ENCODE peak calls at places on chromosomes 13 and 19, in eight cellular contexts. D is mammary epithelial cell, X is fibroblast of lung, F is DND-41, C is breast epithelium, A is uterus, Q is heart left ventricle, H is left ventricle myocardium inferior. B is an unnamed sample.

GRCh38 chr13:43235028-43235427 is 211.6 kb downstream of the DNAJC15 start:
- DNase-seq in D (no peak), X (peak), F (no peak), C (no peak), A (no peak), Q (no peak), H (no peak), B (no peak)

GRCh38 chr13:107407074-107407473 is 808.3 kb downstream of the LIG4 start:
- DNase-seq in D (no peak), X (no peak), F (no peak), C (no peak), A (no peak), Q (no peak), H (no peak), B (no peak)

GRCh38 chr19:18478545-18479311 is 40.8 kb upstream of the ISYNA1 start:
- DNase-seq in D (peak), X (peak), F (peak), C (no peak), A (peak), Q (peak), H (peak), B (peak)

GRCh38 chr13:50229935-50230334 is 214.7 kb downstream of the KCNRG start:
- DNase-seq in D (no peak), X (no peak), F (no peak), C (no peak), A (no peak), Q (no peak), H (no peak), B (no peak)

GRCh38 chr19:3710265-3710812 is 2.2 kb downstream of the TJP3 start:
- DNase-seq in D (peak), X (peak), F (no peak), C (peak), A (peak), Q (peak), H (peak), B (peak)

GRCh38 chr13:40624338-40624737 is 42.1 kb downstream of the FOXO1 start:
- DNase-seq in D (peak), X (peak), F (no peak), C (no peak), A (no peak), Q (no peak), H (no peak), B (peak)

GRCh38 chr13:49240017-49240416 is 7.7 kb upstream of the CDADC1 start:
- DNase-seq in D (peak), X (peak), F (peak), C (no peak), A (no peak), Q (no peak), H (no peak), B (peak)

GRCh38 chr13:41411536-41411935 is 45.8 kb upstream of the RGCC start:
- DNase-seq in D (peak), X (peak), F (no peak), C (no peak), A (no peak), Q (no peak), H (no peak), B (peak)

GRCh38 chr19:8569066-8569761 is 8.0 kb downstream of the MYO1F start:
- DNase-seq in D (peak), X (peak), F (peak), C (no peak), A (no peak), Q (peak), H (peak), B (peak)

GRCh38 chr13:64471916-64472315 is 2758.2 kb downstream of the PCDH9 start:
- DNase-seq in D (peak), X (peak), F (no peak), C (no peak), A (no peak), Q (no peak), H (no peak), B (peak)

GRCh38 chr19:5973867-5974635 is 3.9 kb downstream of the RANBP3 start:
- DNase-seq in D (no peak), X (no peak), F (no peak), C (no peak), A (no peak), Q (no peak), H (no peak), B (no peak)

GRCh38 chr13:95704510-95704909 is 27.6 kb downstream of the DNAJC3 start:
- DNase-seq in D (no peak), X (no peak), F (no peak), C (no peak), A (no peak), Q (no peak), H (no peak), B (no peak)

GRCh38 chr13:18948012-18948663 is 233.5 kb downstream of the TUBA3C start:
- DNase-seq in D (no peak), X (no peak), F (no peak), C (no peak), A (no peak), Q (no peak), H (no peak), B (no peak)

GRCh38 chr13:48862572-48862971 is 113.1 kb upstream of the FNDC3A start:
- DNase-seq in D (no peak), X (no peak), F (no peak), C (no peak), A (no peak), Q (no peak), H (no peak), B (no peak)

GRCh38 chr13:25675060-25675459 is 303.3 kb downstream of the ATP8A2 start:
- DNase-seq in D (no peak), X (no peak), F (no peak), C (no peak), A (no peak), Q (no peak), H (no peak), B (no peak)

GRCh38 chr19:10114651-10115391 is 3.3 kb downstream of the P2RY11 start:
- DNase-seq in D (no peak), X (no peak), F (peak), C (no peak), A (no peak), Q (no peak), H (no peak), B (no peak)

GRCh38 chr19:7698583-7698982 is 3.3 kb downstream of the FCER2 start:
- DNase-seq in D (no peak), X (no peak), F (no peak), C (no peak), A (no peak), Q (no peak), H (no peak), B (no peak)

GRCh38 chr19:18000981-18001836 is 6.8 kb upstream of the ARRDC2 start:
- DNase-seq in D (peak), X (peak), F (peak), C (peak), A (peak), Q (peak), H (peak), B (peak)

GRCh38 chr19:38617764-38618589 is at the start of gene MAP4K1:
- DNase-seq in D (no peak), X (no peak), F (peak), C (no peak), A (no peak), Q (peak), H (peak), B (no peak)

DNA sequence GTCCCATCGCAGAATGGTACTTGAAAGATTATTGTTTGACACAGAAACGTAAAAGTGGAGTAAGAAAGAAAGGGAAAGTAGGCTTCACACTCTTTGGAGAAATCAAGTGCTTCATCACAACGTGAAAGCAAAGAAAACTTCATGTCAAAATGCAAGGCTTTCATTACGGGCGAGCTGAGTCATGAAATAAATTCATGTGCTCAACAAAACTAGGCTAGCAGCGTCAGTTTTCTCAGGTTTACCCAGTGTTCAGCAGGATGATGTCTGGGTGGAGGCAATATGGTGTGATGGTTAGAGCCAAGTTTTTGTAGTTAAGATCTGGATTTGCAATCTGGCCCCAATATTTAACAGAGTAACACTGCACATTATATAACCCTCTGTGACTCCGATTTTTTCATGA is 128.0 kb downstream of the TRPC4 start:
- DNase-seq in D (no peak), X (no peak), F (no peak), C (no peak), A (no peak), Q (no peak), H (no peak), B (no peak)
- TF ChIP-seq CTCF in D (no peak), X (no peak), F (no peak), C (no peak), A (no peak), Q (no peak), H (no peak), B (no peak)

GRCh38 chr19:49809155-49809986 is 3.7 kb downstream of the FUZ start:
- DNase-seq in D (no peak), X (peak), F (no peak), C (peak), A (peak), Q (peak), H (peak), B (peak)

GRCh38 chr19:49808762-49809154 is 4.3 kb downstream of the FUZ start:
- DNase-seq in D (peak), X (peak), F (peak), C (peak), A (peak), Q (peak), H (peak), B (peak)

GRCh38 chr19:49811328-49811727 is 1.8 kb downstream of the FUZ start:
- DNase-seq in D (no peak), X (no peak), F (no peak), C (no peak), A (no peak), Q (no peak), H (no peak), B (no peak)

GRCh38 chr19:49807888-49808675 is 5.0 kb downstream of the FUZ start:
- DNase-seq in D (no peak), X (no peak), F (no peak), C (no peak), A (no peak), Q (no peak), H (no peak), B (no peak)

DNA sequence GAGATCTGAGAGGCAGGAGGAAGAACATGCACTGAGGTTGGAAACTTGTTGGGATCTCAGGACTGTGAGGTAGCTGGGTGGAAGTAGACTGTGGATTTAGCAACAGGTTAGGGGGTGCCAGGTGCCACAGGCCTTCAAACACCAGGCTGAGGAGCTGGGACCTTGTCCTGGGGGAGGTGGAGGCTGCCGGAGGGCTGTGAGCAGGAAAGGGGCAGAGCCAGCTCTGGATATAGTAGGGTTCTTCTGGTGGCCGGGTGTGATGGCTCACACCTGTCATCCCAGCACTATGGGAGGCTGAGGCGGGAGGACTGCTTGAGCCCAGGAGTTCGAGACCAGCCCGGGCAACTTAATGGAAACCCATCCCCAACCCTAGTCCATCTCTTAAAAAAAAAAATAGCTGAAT is 3.1 kb downstream of the FUZ start:
- DNase-seq in D (no peak), X (no peak), F (no peak), C (no peak), A (no peak), Q (no peak), H (no peak), B (no peak)
- H3K27ac ChIP-seq in D (no peak), X (no peak), F (no peak), C (peak), A (peak), Q (peak), H (peak), B (peak)

GRCh38 chr13:72651196-72651595 is 76.2 kb downstream of the MZT1 start:
- DNase-seq in D (no peak), X (peak), F (no peak), C (no peak), A (no peak), Q (no peak), H (no peak), B (no peak)

GRCh38 chr13:72643339-72643989 is 84.0 kb downstream of the MZT1 start:
- DNase-seq in D (peak), X (peak), F (peak), C (no peak), A (no peak), Q (no peak), H (peak), B (peak)

GRCh38 chr13:72652681-72653080 is 74.7 kb downstream of the MZT1 start:
- DNase-seq in D (peak), X (peak), F (no peak), C (no peak), A (no peak), Q (no peak), H (no peak), B (no peak)

GRCh38 chr13:72645521-72645920 is 81.9 kb downstream of the MZT1 start:
- DNase-seq in D (no peak), X (no peak), F (no peak), C (no peak), A (no peak), Q (no peak), H (no peak), B (no peak)

DNA sequence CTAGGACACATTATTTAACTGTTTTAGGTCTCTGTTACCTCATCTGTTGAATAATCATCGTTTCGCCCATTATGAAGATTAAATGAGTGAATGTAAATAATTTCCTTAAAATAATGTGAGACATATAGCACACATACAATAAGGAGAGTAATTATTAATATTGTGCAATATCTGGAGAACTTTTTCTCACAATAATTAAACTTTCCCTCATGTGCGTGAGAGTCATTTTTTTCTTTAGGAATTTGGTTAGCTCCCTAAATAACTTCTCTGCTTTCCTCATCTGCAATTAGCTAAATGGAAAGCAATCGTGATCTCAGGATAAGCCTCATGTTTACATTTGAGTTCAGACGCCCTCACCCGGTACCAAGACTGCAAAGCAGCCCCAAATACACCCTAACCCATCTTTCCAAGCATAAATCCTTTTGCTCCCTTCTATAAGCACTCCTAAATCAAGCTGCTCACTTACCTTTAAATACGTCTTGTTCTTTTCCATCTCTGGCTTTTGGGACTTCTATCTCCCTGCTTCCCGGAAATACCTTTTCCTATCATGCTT is 78.8 kb downstream of the MZT1 start:
- DNase-seq in D (no peak), X (no peak), F (no peak), C (no peak), A (no peak), Q (no peak), H (no peak), B (no peak)
- TF ChIP-seq CTCF in D (peak), X (peak), F (no peak), C (no peak), A (no peak), Q (no peak), H (no peak), B (no peak)

DNA sequence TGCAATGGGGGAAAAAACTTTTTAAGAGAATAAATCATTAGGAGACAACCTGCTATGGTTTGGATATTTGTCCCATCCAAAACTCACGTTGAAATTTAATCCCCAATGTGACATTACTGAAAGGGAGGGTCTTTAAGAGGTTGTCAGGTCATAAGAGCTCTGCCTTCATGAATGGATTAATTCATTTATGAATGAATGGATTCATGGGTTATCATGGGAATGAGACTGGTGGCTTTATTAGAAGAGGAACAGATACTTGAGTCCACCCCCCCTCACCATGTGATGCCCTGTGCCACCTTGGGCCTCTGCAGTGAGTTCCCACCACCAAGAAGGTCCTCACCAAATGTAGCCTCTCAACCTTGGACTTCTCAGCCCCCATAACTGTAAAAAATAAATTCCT is 37.0 kb upstream of the DCT start:
- DNase-seq in D (no peak), X (no peak), F (no peak), C (no peak), A (no peak), Q (no peak), H (no peak), B (no peak)
- H3K27ac ChIP-seq in D (no peak), X (no peak), F (no peak), C (no peak), A (no peak), Q (no peak), H (no peak), B (no peak)

GRCh38 chr19:51469629-51470028 is 8.7 kb upstream of the CEACAM18 start:
- DNase-seq in D (no peak), X (no peak), F (no peak), C (no peak), A (no peak), Q (no peak), H (no peak), B (no peak)
- TF ChIP-seq CTCF in D (no peak), X (no peak), F (no peak), C (no peak), A (no peak), Q (no peak), H (no peak), B (no peak)

GRCh38 chr19:13978721-13979191 is 26.4 kb downstream of the DCAF15 start:
- DNase-seq in D (no peak), X (no peak), F (no peak), C (no peak), A (no peak), Q (no peak), H (no peak), B (no peak)
- H3K27ac ChIP-seq in D (no peak), X (no peak), F (no peak), C (peak), A (peak), Q (peak), H (peak), B (peak)

GRCh38 chr13:103134271-103134670 is 68.1 kb upstream of the SLC10A2 start:
- DNase-seq in D (no peak), X (no peak), F (no peak), C (no peak), A (no peak), Q (no peak), H (no peak), B (no peak)

GRCh38 chr13:103142091-103142594 is 75.9 kb upstream of the SLC10A2 start:
- DNase-seq in D (no peak), X (no peak), F (no peak), C (no peak), A (no peak), Q (no peak), H (no peak), B (no peak)

GRCh38 chr13:103145476-103145875 is 79.3 kb upstream of the SLC10A2 start:
- DNase-seq in D (peak), X (no peak), F (no peak), C (no peak), A (no peak), Q (no peak), H (no peak), B (no peak)

GRCh38 chr13:103140001-103140671 is 73.9 kb upstream of the SLC10A2 start:
- DNase-seq in D (peak), X (no peak), F (no peak), C (no peak), A (no peak), Q (no peak), H (no peak), B (peak)
- TF ChIP-seq CTCF in D (peak), X (peak), F (peak), C (no peak), A (peak), Q (peak), H (peak), B (peak)

DNA sequence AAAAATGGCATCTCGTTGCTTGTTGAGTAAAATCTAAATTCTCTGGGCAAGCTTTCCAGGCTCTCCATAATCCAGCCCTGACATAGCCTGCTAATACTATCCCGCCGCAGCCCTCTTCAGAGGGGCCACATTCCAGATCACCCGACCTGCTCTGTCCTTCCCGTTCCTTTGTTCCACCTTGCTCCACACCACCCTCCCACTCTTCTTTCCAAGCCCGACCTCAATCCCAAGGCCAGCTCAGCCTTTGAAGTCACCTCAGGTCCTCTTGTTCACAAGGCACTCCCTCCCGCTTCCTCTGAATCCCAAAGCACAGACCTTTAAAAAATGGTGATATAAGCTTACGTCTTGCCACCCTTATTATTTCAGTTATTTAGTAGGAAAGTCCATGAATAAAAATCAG is 67.8 kb downstream of the NUFIP1 start:
- DNase-seq in D (no peak), X (no peak), F (no peak), C (no peak), A (no peak), Q (no peak), H (no peak), B (no peak)
- H3K27ac ChIP-seq in D (peak), X (peak), F (no peak), C (peak), A (peak), Q (peak), H (peak), B (peak)

B was measured in RWPE1.